ENCODE peak calls at places on chromosome 12, in five cellular contexts. One of them, this sample, is unnamed.

GRCh38 chr12:6917491-6918231 is 3.3 kb downstream of the ENO2 start:
- DNase-seq in NCI-H510A treated with DMSO at 0.1 percent for 48 hours: no peak
- DNase-seq in ELF-1: peak
- DNase-seq in breast epithelium: no peak
- DNase-seq in T47D: no peak
- DNase-seq in this sample: no peak

GRCh38 chr12:12726543-12727093 is 9.4 kb downstream of the CDKN1B start:
- DNase-seq in NCI-H510A treated with DMSO at 0.1 percent for 48 hours: no peak
- DNase-seq in ELF-1: no peak
- DNase-seq in breast epithelium: no peak
- DNase-seq in T47D: no peak
- DNase-seq in this sample: no peak

GRCh38 chr12:109696485-109697269 is 16.9 kb upstream of the FAM222A start:
- DNase-seq in NCI-H510A treated with DMSO at 0.1 percent for 48 hours: no peak
- DNase-seq in ELF-1: no peak
- DNase-seq in breast epithelium: no peak
- DNase-seq in T47D: no peak
- DNase-seq in this sample: no peak

GRCh38 chr12:32163596-32163995 is 56.9 kb downstream of the BICD1 start:
- DNase-seq in NCI-H510A treated with DMSO at 0.1 percent for 48 hours: no peak
- DNase-seq in ELF-1: no peak
- DNase-seq in breast epithelium: no peak
- DNase-seq in T47D: no peak
- DNase-seq in this sample: no peak

GRCh38 chr12:117009759-117010158 is 89.5 kb downstream of the TESC start:
- DNase-seq in NCI-H510A treated with DMSO at 0.1 percent for 48 hours: no peak
- DNase-seq in ELF-1: peak
- DNase-seq in breast epithelium: no peak
- DNase-seq in T47D: no peak
- DNase-seq in this sample: no peak

GRCh38 chr12:54357802-54358619 is 6.3 kb downstream of the GPR84 start:
- DNase-seq in NCI-H510A treated with DMSO at 0.1 percent for 48 hours: peak
- DNase-seq in ELF-1: no peak
- DNase-seq in breast epithelium: no peak
- DNase-seq in T47D: peak
- DNase-seq in this sample: no peak

GRCh38 chr12:96274331-96274730 is 80.2 kb downstream of the ELK3 start:
- DNase-seq in NCI-H510A treated with DMSO at 0.1 percent for 48 hours: no peak
- DNase-seq in ELF-1: no peak
- DNase-seq in breast epithelium: no peak
- DNase-seq in T47D: no peak
- DNase-seq in this sample: no peak

GRCh38 chr12:121117226-121117777 is 15.4 kb upstream of the P2RX7 start:
- DNase-seq in NCI-H510A treated with DMSO at 0.1 percent for 48 hours: no peak
- DNase-seq in ELF-1: no peak
- DNase-seq in breast epithelium: no peak
- DNase-seq in T47D: no peak
- DNase-seq in this sample: no peak

GRCh38 chr12:123441523-123442164 is 5.2 kb upstream of the RILPL2 start:
- DNase-seq in NCI-H510A treated with DMSO at 0.1 percent for 48 hours: no peak
- DNase-seq in ELF-1: no peak
- DNase-seq in breast epithelium: no peak
- DNase-seq in T47D: no peak
- DNase-seq in this sample: no peak

GRCh38 chr12:110124184-110124995 is at the start of gene IFT81:
- DNase-seq in NCI-H510A treated with DMSO at 0.1 percent for 48 hours: peak
- DNase-seq in ELF-1: peak
- DNase-seq in breast epithelium: peak
- DNase-seq in T47D: peak
- DNase-seq in this sample: peak

GRCh38 chr12:93921511-93921910 is 226.9 kb upstream of the PLXNC1 start:
- DNase-seq in NCI-H510A treated with DMSO at 0.1 percent for 48 hours: no peak
- DNase-seq in ELF-1: no peak
- DNase-seq in breast epithelium: no peak
- DNase-seq in T47D: no peak
- DNase-seq in this sample: no peak

GRCh38 chr12:90102957-90103652 is 394.5 kb upstream of the ATP2B1 start:
- DNase-seq in NCI-H510A treated with DMSO at 0.1 percent for 48 hours: peak
- DNase-seq in ELF-1: no peak
- DNase-seq in breast epithelium: no peak
- DNase-seq in T47D: peak
- DNase-seq in this sample: no peak

GRCh38 chr12:57743769-57744168 is 1.1 kb upstream of the TSPAN31 start:
- DNase-seq in NCI-H510A treated with DMSO at 0.1 percent for 48 hours: no peak
- DNase-seq in ELF-1: no peak
- DNase-seq in breast epithelium: no peak
- DNase-seq in T47D: no peak
- DNase-seq in this sample: no peak

GRCh38 chr12:99413751-99414150 is 233.8 kb upstream of the GARIN6 start:
- DNase-seq in NCI-H510A treated with DMSO at 0.1 percent for 48 hours: no peak
- DNase-seq in ELF-1: no peak
- DNase-seq in breast epithelium: no peak
- DNase-seq in T47D: no peak
- DNase-seq in this sample: no peak